ENCODE peak calls at places on chromosomes 2 and 18, in seven cellular contexts. One of them, this sample, is unnamed.

GRCh38 chr2:55137024-55137958 is 87.0 kb upstream of the RTN4 start:
- DNase-seq in cardiac fibroblast: no peak
- DNase-seq in anterior cingulate cortex: no peak
- DNase-seq in hypothalamus: peak; percentile 60
- DNase-seq in naive thymus-derived CD4-positive, alpha-beta T cell: no peak
- DNase-seq in K562: no peak
- DNase-seq in NCI-H345: no peak
- DNase-seq in this sample: no peak

GRCh38 chr2:157329524-157329923 is 3.9 kb upstream of the ERMN start:
- DNase-seq in cardiac fibroblast: no peak
- DNase-seq in anterior cingulate cortex: no peak
- DNase-seq in NCI-H345: peak; percentile 84
- DNase-seq in hypothalamus: no peak
- DNase-seq in naive thymus-derived CD4-positive, alpha-beta T cell: no peak
- DNase-seq in K562: no peak
- DNase-seq in this sample: no peak

GRCh38 chr18:24633121-24633520 is 172.7 kb downstream of the HRH4 start:
- DNase-seq in hypothalamus: no peak
- DNase-seq in NCI-H345: no peak
- DNase-seq in K562: no peak
- DNase-seq in anterior cingulate cortex: no peak
- DNase-seq in cardiac fibroblast: no peak
- DNase-seq in naive thymus-derived CD4-positive, alpha-beta T cell: no peak
- DNase-seq in this sample: no peak

GRCh38 chr2:40471868-40472267 is 20.0 kb upstream of the SLC8A1 start:
- DNase-seq in naive thymus-derived CD4-positive, alpha-beta T cell: no peak
- DNase-seq in cardiac fibroblast: no peak
- DNase-seq in anterior cingulate cortex: no peak
- DNase-seq in K562: no peak
- DNase-seq in NCI-H345: no peak
- DNase-seq in hypothalamus: no peak
- DNase-seq in this sample: no peak

GRCh38 chr2:219713110-219713509 is 85.7 kb downstream of the SLC4A3 start:
- DNase-seq in NCI-H345: no peak
- DNase-seq in naive thymus-derived CD4-positive, alpha-beta T cell: no peak
- DNase-seq in cardiac fibroblast: peak; percentile 71
- DNase-seq in hypothalamus: no peak
- DNase-seq in anterior cingulate cortex: no peak
- DNase-seq in K562: peak; percentile 68
- DNase-seq in this sample: no peak

GRCh38 chr2:148969585-148970180 is 68.8 kb upstream of the LYPD6B start:
- DNase-seq in NCI-H345: no peak
- DNase-seq in K562: no peak
- DNase-seq in cardiac fibroblast: no peak
- DNase-seq in hypothalamus: no peak
- DNase-seq in naive thymus-derived CD4-positive, alpha-beta T cell: no peak
- DNase-seq in anterior cingulate cortex: no peak
- DNase-seq in this sample: no peak

GRCh38 chr18:48975817-48976649 is 25.3 kb upstream of the SMAD7 start:
- DNase-seq in NCI-H345: peak; percentile 60
- DNase-seq in hypothalamus: no peak
- DNase-seq in K562: peak; percentile 81
- DNase-seq in naive thymus-derived CD4-positive, alpha-beta T cell: peak; percentile 40
- DNase-seq in anterior cingulate cortex: no peak
- DNase-seq in cardiac fibroblast: peak; percentile 49
- DNase-seq in this sample: peak; percentile 40

GRCh38 chr18:44051088-44051487 is 629.6 kb upstream of the SETBP1 start:
- DNase-seq in anterior cingulate cortex: no peak
- DNase-seq in naive thymus-derived CD4-positive, alpha-beta T cell: no peak
- DNase-seq in K562: no peak
- DNase-seq in cardiac fibroblast: no peak
- DNase-seq in NCI-H345: peak; percentile 7
- DNase-seq in hypothalamus: no peak
- DNase-seq in this sample: no peak

GRCh38 chr2:145184741-145185671 is 665.1 kb upstream of the ZEB2 start:
- DNase-seq in cardiac fibroblast: peak; percentile 27
- DNase-seq in anterior cingulate cortex: no peak
- DNase-seq in hypothalamus: no peak
- DNase-seq in K562: no peak
- DNase-seq in NCI-H345: no peak
- DNase-seq in naive thymus-derived CD4-positive, alpha-beta T cell: no peak
- DNase-seq in this sample: no peak

GRCh38 chr2:232668805-232669444 is 28.2 kb upstream of the GIGYF2 start:
- DNase-seq in NCI-H345: no peak
- DNase-seq in naive thymus-derived CD4-positive, alpha-beta T cell: no peak
- DNase-seq in anterior cingulate cortex: no peak
- DNase-seq in K562: peak; percentile 19
- DNase-seq in cardiac fibroblast: peak; percentile 47
- DNase-seq in hypothalamus: peak; percentile 60
- DNase-seq in this sample: no peak

GRCh38 chr2:214574077-214574775 is 163.4 kb downstream of the VWC2L start:
- DNase-seq in naive thymus-derived CD4-positive, alpha-beta T cell: no peak
- DNase-seq in NCI-H345: peak; percentile 60
- DNase-seq in K562: no peak
- DNase-seq in hypothalamus: no peak
- DNase-seq in anterior cingulate cortex: no peak
- DNase-seq in cardiac fibroblast: no peak
- DNase-seq in this sample: no peak

GRCh38 chr2:111168528-111168929 is 47.8 kb downstream of the BCL2L11 start:
- DNase-seq in anterior cingulate cortex: no peak
- DNase-seq in K562: peak; percentile 88
- DNase-seq in cardiac fibroblast: peak; percentile 76
- DNase-seq in NCI-H345: no peak
- DNase-seq in hypothalamus: no peak
- DNase-seq in naive thymus-derived CD4-positive, alpha-beta T cell: peak; percentile 12
- DNase-seq in this sample: no peak